ENCODE peak calls at places on chromosome 14, in nine cellular contexts. One of them, this sample, is unnamed. For H3K9me3, the result is how much of the 10 kb centered on the place peaks cover.

GRCh38 chr14:23408307-23408630 is 196 bp upstream of the MYH6 start:
- DNase-seq in tibial artery: no peak
- DNase-seq in adrenal gland: no peak
- DNase-seq in heart left ventricle: peak
- DNase-seq in IMR-90: no peak
- DNase-seq in SK-N-SH: no peak
- DNase-seq in breast epithelium: no peak
- DNase-seq in psoas muscle: no peak
- DNase-seq in mammary epithelial cell: no peak
- DNase-seq in this sample: no peak

GRCh38 chr14:63547798-63548335 is 4.7 kb upstream of the PPP2R5E start:
- DNase-seq in tibial artery: no peak
- DNase-seq in adrenal gland: no peak
- DNase-seq in heart left ventricle: no peak
- DNase-seq in IMR-90: no peak
- DNase-seq in SK-N-SH: no peak
- DNase-seq in breast epithelium: no peak
- DNase-seq in psoas muscle: no peak
- DNase-seq in mammary epithelial cell: no peak
- DNase-seq in this sample: no peak

GRCh38 chr14:104222396-104223036 is 84.1 kb downstream of the KIF26A start:
- DNase-seq in tibial artery: no peak
- DNase-seq in adrenal gland: no peak
- DNase-seq in heart left ventricle: peak
- DNase-seq in IMR-90: no peak
- DNase-seq in SK-N-SH: no peak
- DNase-seq in breast epithelium: no peak
- DNase-seq in psoas muscle: peak
- DNase-seq in mammary epithelial cell: no peak
- DNase-seq in this sample: no peak

GRCh38 chr14:90758959-90759358 is 57.3 kb downstream of the TTC7B start:
- DNase-seq in tibial artery: peak
- DNase-seq in adrenal gland: peak
- DNase-seq in heart left ventricle: peak
- DNase-seq in IMR-90: peak
- DNase-seq in SK-N-SH: no peak
- DNase-seq in breast epithelium: peak
- DNase-seq in psoas muscle: peak
- DNase-seq in mammary epithelial cell: no peak
- DNase-seq in this sample: no peak

GRCh38 chr14:92646952-92647461 is 101.4 kb downstream of the LGMN start:
- DNase-seq in tibial artery: peak
- DNase-seq in adrenal gland: no peak
- DNase-seq in heart left ventricle: no peak
- DNase-seq in IMR-90: peak
- DNase-seq in SK-N-SH: no peak
- DNase-seq in breast epithelium: no peak
- DNase-seq in psoas muscle: no peak
- DNase-seq in mammary epithelial cell: peak
- DNase-seq in this sample: peak

GRCh38 chr14:63857467-63858030 is 4.7 kb downstream of the SYNE2 start:
- DNase-seq in tibial artery: no peak
- DNase-seq in adrenal gland: no peak
- DNase-seq in heart left ventricle: no peak
- DNase-seq in IMR-90: no peak
- DNase-seq in SK-N-SH: no peak
- DNase-seq in breast epithelium: no peak
- DNase-seq in psoas muscle: no peak
- DNase-seq in mammary epithelial cell: peak
- DNase-seq in this sample: no peak

GRCh38 chr14:67892466-67893120 is 73.0 kb downstream of the RAD51B start:
- DNase-seq in tibial artery: no peak
- DNase-seq in adrenal gland: no peak
- DNase-seq in heart left ventricle: no peak
- DNase-seq in IMR-90: no peak
- DNase-seq in SK-N-SH: no peak
- DNase-seq in breast epithelium: no peak
- DNase-seq in psoas muscle: no peak
- DNase-seq in mammary epithelial cell: no peak
- DNase-seq in this sample: no peak

GRCh38 chr14:58787601-58788000 is 149.8 kb downstream of the DACT1 start:
- DNase-seq in tibial artery: no peak
- DNase-seq in adrenal gland: no peak
- DNase-seq in heart left ventricle: no peak
- DNase-seq in IMR-90: no peak
- DNase-seq in SK-N-SH: no peak
- DNase-seq in breast epithelium: no peak
- DNase-seq in psoas muscle: no peak
- DNase-seq in mammary epithelial cell: no peak
- DNase-seq in this sample: no peak

GRCh38 chr14:35174342-35174741 is 52.0 kb downstream of the PRORP start:
- DNase-seq in tibial artery: no peak
- DNase-seq in adrenal gland: no peak
- DNase-seq in heart left ventricle: no peak
- DNase-seq in IMR-90: no peak
- DNase-seq in SK-N-SH: no peak
- DNase-seq in breast epithelium: no peak
- DNase-seq in psoas muscle: no peak
- DNase-seq in mammary epithelial cell: no peak
- DNase-seq in this sample: no peak

GRCh38 chr14:54040851-54041250 is 84.2 kb upstream of the BMP4 start:
- DNase-seq in tibial artery: no peak
- DNase-seq in adrenal gland: no peak
- DNase-seq in heart left ventricle: no peak
- DNase-seq in IMR-90: peak
- DNase-seq in SK-N-SH: no peak
- DNase-seq in breast epithelium: no peak
- DNase-seq in psoas muscle: no peak
- DNase-seq in mammary epithelial cell: peak
- DNase-seq in this sample: no peak

GRCh38 chr14:75333523-75334190 is 55.0 kb downstream of the FOS start:
- DNase-seq in tibial artery: no peak
- DNase-seq in adrenal gland: no peak
- DNase-seq in heart left ventricle: no peak
- DNase-seq in IMR-90: no peak
- DNase-seq in SK-N-SH: no peak
- DNase-seq in breast epithelium: no peak
- DNase-seq in psoas muscle: no peak
- DNase-seq in mammary epithelial cell: no peak
- DNase-seq in this sample: no peak

GRCh38 chr14:104359969-104360442 is 219.6 kb upstream of the C14orf180 start:
- DNase-seq in tibial artery: peak
- DNase-seq in adrenal gland: peak
- DNase-seq in heart left ventricle: no peak
- DNase-seq in IMR-90: no peak
- DNase-seq in SK-N-SH: peak
- DNase-seq in breast epithelium: no peak
- DNase-seq in psoas muscle: no peak
- DNase-seq in mammary epithelial cell: no peak
- DNase-seq in this sample: no peak

GRCh38 chr14:61630399-61630798 is 64.9 kb upstream of the HIF1A start:
- DNase-seq in tibial artery: no peak
- DNase-seq in adrenal gland: no peak
- DNase-seq in heart left ventricle: no peak
- DNase-seq in IMR-90: no peak
- DNase-seq in SK-N-SH: no peak
- DNase-seq in breast epithelium: no peak
- DNase-seq in psoas muscle: no peak
- DNase-seq in mammary epithelial cell: no peak
- DNase-seq in this sample: no peak

GRCh38 chr14:53742226-53742607 is 214.4 kb downstream of the BMP4 start:
- DNase-seq in tibial artery: no peak
- DNase-seq in adrenal gland: no peak
- DNase-seq in heart left ventricle: no peak
- DNase-seq in IMR-90: no peak
- DNase-seq in SK-N-SH: no peak
- DNase-seq in breast epithelium: no peak
- DNase-seq in psoas muscle: no peak
- DNase-seq in mammary epithelial cell: no peak
- DNase-seq in this sample: no peak

GRCh38 chr14:92693998-92694780 is 54.2 kb downstream of the LGMN start:
- DNase-seq in tibial artery: no peak
- DNase-seq in adrenal gland: no peak
- DNase-seq in heart left ventricle: peak
- DNase-seq in IMR-90: no peak
- DNase-seq in SK-N-SH: no peak
- DNase-seq in breast epithelium: no peak
- DNase-seq in psoas muscle: no peak
- DNase-seq in mammary epithelial cell: no peak
- DNase-seq in this sample: no peak

GRCh38 chr14:105536051-105536450 is 9.7 kb downstream of the TMEM121 start:
- DNase-seq in tibial artery: peak
- DNase-seq in adrenal gland: no peak
- DNase-seq in heart left ventricle: no peak
- DNase-seq in IMR-90: no peak
- DNase-seq in SK-N-SH: peak
- DNase-seq in breast epithelium: no peak
- DNase-seq in psoas muscle: no peak
- DNase-seq in mammary epithelial cell: no peak
- DNase-seq in this sample: no peak
- H3K9me3 ChIP-seq in tibial artery: under half
- H3K9me3 ChIP-seq in adrenal gland: under half
- H3K9me3 ChIP-seq in heart left ventricle: under half
- H3K9me3 ChIP-seq in IMR-90: under half
- H3K9me3 ChIP-seq in SK-N-SH: under half
- H3K9me3 ChIP-seq in breast epithelium: under half
- H3K9me3 ChIP-seq in psoas muscle: under half
- H3K9me3 ChIP-seq in mammary epithelial cell: under half
- H3K9me3 ChIP-seq in this sample: under half

GRCh38 chr14:97410667-97411286 is 613.6 kb downstream of the VRK1 start:
- DNase-seq in tibial artery: no peak
- DNase-seq in adrenal gland: no peak
- DNase-seq in heart left ventricle: no peak
- DNase-seq in IMR-90: no peak
- DNase-seq in SK-N-SH: no peak
- DNase-seq in breast epithelium: no peak
- DNase-seq in psoas muscle: no peak
- DNase-seq in mammary epithelial cell: no peak
- DNase-seq in this sample: no peak
- TF ChIP-seq CTCF in tibial artery: no peak
- TF ChIP-seq CTCF in adrenal gland: no peak
- TF ChIP-seq CTCF in heart left ventricle: no peak
- TF ChIP-seq CTCF in IMR-90: no peak
- TF ChIP-seq CTCF in SK-N-SH: peak
- TF ChIP-seq CTCF in breast epithelium: no peak
- TF ChIP-seq CTCF in psoas muscle: no peak
- TF ChIP-seq CTCF in mammary epithelial cell: no peak
- TF ChIP-seq CTCF in this sample: no peak

GRCh38 chr14:102138935-102139247 is 806 bp upstream of the WDR20 start:
- DNase-seq in tibial artery: no peak
- DNase-seq in adrenal gland: peak
- DNase-seq in heart left ventricle: no peak
- DNase-seq in IMR-90: no peak
- DNase-seq in SK-N-SH: no peak
- DNase-seq in breast epithelium: no peak
- DNase-seq in psoas muscle: no peak
- DNase-seq in mammary epithelial cell: no peak
- DNase-seq in this sample: no peak

GRCh38 chr14:102141797-102142196 is 2.1 kb downstream of the WDR20 start:
- DNase-seq in tibial artery: no peak
- DNase-seq in adrenal gland: no peak
- DNase-seq in heart left ventricle: no peak
- DNase-seq in IMR-90: no peak
- DNase-seq in SK-N-SH: peak
- DNase-seq in breast epithelium: no peak
- DNase-seq in psoas muscle: no peak
- DNase-seq in mammary epithelial cell: no peak
- DNase-seq in this sample: no peak

GRCh38 chr14:102140027-102140749 is 491 bp downstream of the WDR20 start:
- DNase-seq in tibial artery: no peak
- DNase-seq in adrenal gland: peak
- DNase-seq in heart left ventricle: no peak
- DNase-seq in IMR-90: no peak
- DNase-seq in SK-N-SH: peak
- DNase-seq in breast epithelium: peak
- DNase-seq in psoas muscle: peak
- DNase-seq in mammary epithelial cell: peak
- DNase-seq in this sample: no peak

GRCh38 chr14:102139248-102140026 is at the start of gene WDR20:
- DNase-seq in tibial artery: peak
- DNase-seq in adrenal gland: peak
- DNase-seq in heart left ventricle: peak
- DNase-seq in IMR-90: peak
- DNase-seq in SK-N-SH: peak
- DNase-seq in breast epithelium: peak
- DNase-seq in psoas muscle: peak
- DNase-seq in mammary epithelial cell: peak
- DNase-seq in this sample: peak

DNA sequence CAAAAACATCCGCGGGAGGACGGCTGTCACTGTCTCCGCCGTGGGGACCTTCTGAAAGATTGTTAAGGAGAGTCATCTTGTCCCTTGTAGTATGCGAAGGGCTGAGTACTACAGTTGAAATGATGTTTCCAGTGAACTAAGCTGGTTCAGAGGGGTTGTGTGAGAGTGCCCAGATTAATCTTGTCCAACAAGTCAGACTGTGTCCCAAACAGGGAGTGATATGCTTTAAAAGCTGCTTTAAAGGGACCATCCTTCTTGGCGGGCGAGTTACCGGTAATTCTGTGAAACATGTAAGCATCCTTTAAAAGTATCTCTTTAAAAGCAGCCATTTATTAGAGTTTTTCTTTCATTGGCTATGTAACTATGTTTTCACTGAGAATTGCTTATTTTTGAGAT is 1.1 kb downstream of the WDR20 start:
- DNase-seq in tibial artery: no peak
- DNase-seq in adrenal gland: no peak
- DNase-seq in heart left ventricle: no peak
- DNase-seq in IMR-90: no peak
- DNase-seq in SK-N-SH: no peak
- DNase-seq in breast epithelium: no peak
- DNase-seq in psoas muscle: no peak
- DNase-seq in mammary epithelial cell: peak
- DNase-seq in this sample: no peak
- H3K9me3 ChIP-seq in tibial artery: under half
- H3K9me3 ChIP-seq in adrenal gland: under half
- H3K9me3 ChIP-seq in heart left ventricle: under half
- H3K9me3 ChIP-seq in IMR-90: under half
- H3K9me3 ChIP-seq in SK-N-SH: under half
- H3K9me3 ChIP-seq in breast epithelium: under half
- H3K9me3 ChIP-seq in psoas muscle: under half
- H3K9me3 ChIP-seq in mammary epithelial cell: under half
- H3K9me3 ChIP-seq in this sample: under half

DNA sequence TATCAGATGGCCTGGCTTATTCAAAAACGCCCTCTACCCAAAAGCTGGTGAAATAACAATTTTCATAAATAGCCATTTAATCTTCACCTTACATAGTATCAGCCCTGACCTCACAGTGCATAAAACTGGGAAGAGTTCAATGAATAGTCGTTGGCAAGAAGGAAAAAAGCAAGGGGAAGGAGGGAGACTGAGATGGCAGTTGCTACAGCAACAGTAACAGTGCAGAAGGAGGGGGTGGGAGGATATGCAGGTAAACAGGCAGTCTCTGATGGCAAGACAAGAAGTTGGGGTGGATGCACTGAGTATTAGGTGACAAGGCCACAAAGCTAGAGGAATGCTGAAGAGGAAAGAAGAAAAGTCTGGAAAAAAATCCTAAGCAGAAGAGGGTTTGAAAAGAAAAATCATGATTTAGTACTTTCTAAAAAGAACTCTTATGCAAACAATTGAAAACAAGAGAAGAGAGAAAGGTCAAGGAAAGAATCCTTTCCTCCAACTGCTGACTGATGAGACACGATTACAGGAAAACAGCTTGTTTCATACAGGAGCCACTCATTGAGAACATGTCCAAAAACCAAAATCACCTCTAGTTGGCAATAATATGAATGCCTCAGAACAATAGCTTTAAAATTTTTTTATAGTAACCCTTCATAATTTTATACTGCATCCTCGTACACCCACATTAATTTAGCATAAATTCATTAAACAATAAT is 56.0 kb downstream of the DCAF5 start:
- DNase-seq in tibial artery: no peak
- DNase-seq in adrenal gland: peak
- DNase-seq in heart left ventricle: no peak
- DNase-seq in IMR-90: peak
- DNase-seq in SK-N-SH: no peak
- DNase-seq in breast epithelium: no peak
- DNase-seq in psoas muscle: no peak
- DNase-seq in mammary epithelial cell: no peak
- DNase-seq in this sample: no peak
- TF ChIP-seq CTCF in tibial artery: no peak
- TF ChIP-seq CTCF in adrenal gland: no peak
- TF ChIP-seq CTCF in heart left ventricle: no peak
- TF ChIP-seq CTCF in IMR-90: no peak
- TF ChIP-seq CTCF in SK-N-SH: peak
- TF ChIP-seq CTCF in breast epithelium: no peak
- TF ChIP-seq CTCF in psoas muscle: no peak
- TF ChIP-seq CTCF in mammary epithelial cell: no peak
- TF ChIP-seq CTCF in this sample: no peak